ENCODE peak calls at places on chromosomes 3 and 15, in eight cellular contexts. P is stomach, J is GM12891, H is endothelial cell of umbilical vein, R is breast epithelium, N is transverse colon, I is upper lobe of left lung, X is HCT116. G is an unnamed sample.

GRCh38 chr3:129106866-129107565 is 14.6 kb downstream of the RAB43 start:
- DNase-seq in P (peak), J (no peak), H (no peak), R (peak), N (peak), I (no peak), X (no peak), G (no peak)

GRCh38 chr3:13484861-13485590 is 4.9 kb downstream of the HDAC11 start:
- DNase-seq in P (peak), J (no peak), H (no peak), R (peak), N (peak), I (peak), X (peak), G (no peak)

GRCh38 chr15:101723161-101723873 is 956 bp downstream of the TARS3 start:
- DNase-seq in P (no peak), J (peak), H (peak), R (no peak), N (peak), I (no peak), X (no peak), G (no peak)

GRCh38 chr15:84638103-84638502 is 16.0 kb downstream of the WDR73 start:
- DNase-seq in P (no peak), J (no peak), H (no peak), R (no peak), N (no peak), I (no peak), X (no peak), G (no peak)

GRCh38 chr3:15081960-15082664 is 16.8 kb downstream of the RBSN start:
- DNase-seq in P (no peak), J (no peak), H (no peak), R (no peak), N (no peak), I (peak), X (no peak), G (no peak)

GRCh38 chr15:74785716-74786032 is 3.8 kb downstream of the CSK start:
- DNase-seq in P (no peak), J (no peak), H (no peak), R (no peak), N (no peak), I (no peak), X (no peak), G (no peak)

GRCh38 chr15:61499371-61499770 is 270.3 kb upstream of the RORA start:
- DNase-seq in P (no peak), J (no peak), H (no peak), R (no peak), N (no peak), I (no peak), X (no peak), G (no peak)

GRCh38 chr3:45582407-45582806 is 12.1 kb upstream of the LIMD1 start:
- DNase-seq in P (no peak), J (no peak), H (no peak), R (no peak), N (no peak), I (no peak), X (no peak), G (no peak)

GRCh38 chr15:92907880-92908279 is 7.8 kb downstream of the CHD2 start:
- DNase-seq in P (no peak), J (no peak), H (peak), R (no peak), N (no peak), I (no peak), X (no peak), G (no peak)

GRCh38 chr15:99504071-99504822 is 61.5 kb upstream of the MEF2A start:
- DNase-seq in P (no peak), J (no peak), H (no peak), R (no peak), N (no peak), I (no peak), X (no peak), G (no peak)

GRCh38 chr15:98501192-98501591 is 147.1 kb upstream of the IGF1R start:
- DNase-seq in P (no peak), J (no peak), H (no peak), R (no peak), N (no peak), I (no peak), X (no peak), G (no peak)

GRCh38 chr3:194051554-194052175 is 84.3 kb upstream of the HES1 start:
- DNase-seq in P (no peak), J (no peak), H (no peak), R (no peak), N (peak), I (no peak), X (no peak), G (no peak)

GRCh38 chr3:13598926-13599886 is 50.3 kb downstream of the FBLN2 start:
- DNase-seq in P (no peak), J (no peak), H (no peak), R (no peak), N (no peak), I (no peak), X (no peak), G (no peak)

GRCh38 chr3:140023616-140024530 is 88.9 kb downstream of the CLSTN2 start:
- DNase-seq in P (peak), J (no peak), H (no peak), R (no peak), N (peak), I (no peak), X (no peak), G (no peak)

GRCh38 chr3:116517308-116517707 is 72.0 kb upstream of the LSAMP start:
- DNase-seq in P (no peak), J (no peak), H (no peak), R (no peak), N (no peak), I (no peak), X (no peak), G (no peak)

GRCh38 chr3:194637541-194638400 is 4.6 kb upstream of the TMEM44 start:
- DNase-seq in P (no peak), J (no peak), H (no peak), R (no peak), N (no peak), I (no peak), X (no peak), G (no peak)

GRCh38 chr3:160870327-160870726 is 114.3 kb downstream of the PPM1L start:
- DNase-seq in P (no peak), J (no peak), H (no peak), R (no peak), N (no peak), I (no peak), X (no peak), G (no peak)

GRCh38 chr3:56136514-56136913 is 331.8 kb downstream of the ERC2 start:
- DNase-seq in P (no peak), J (no peak), H (no peak), R (no peak), N (no peak), I (no peak), X (no peak), G (no peak)

GRCh38 chr15:76994001-76994400 is 925 bp upstream of the PSTPIP1 start:
- DNase-seq in P (peak), J (no peak), H (no peak), R (peak), N (peak), I (peak), X (no peak), G (no peak)

GRCh38 chr3:15300318-15301078 is 31.9 kb downstream of the SH3BP5 start:
- DNase-seq in P (no peak), J (no peak), H (peak), R (no peak), N (no peak), I (peak), X (peak), G (no peak)

GRCh38 chr15:31340047-31340446 is 13.4 kb downstream of the KLF13 start:
- DNase-seq in P (no peak), J (no peak), H (no peak), R (no peak), N (no peak), I (no peak), X (no peak), G (no peak)

GRCh38 chr3:50415066-50415465 is 55.7 kb upstream of the TMEM115 start:
- DNase-seq in P (no peak), J (no peak), H (no peak), R (no peak), N (no peak), I (no peak), X (no peak), G (no peak)

GRCh38 chr3:174116421-174116820 is 718.9 kb downstream of the NLGN1 start:
- DNase-seq in P (no peak), J (no peak), H (no peak), R (no peak), N (no peak), I (no peak), X (no peak), G (no peak)

GRCh38 chr3:154792828-154793227 is 287.3 kb upstream of the MME start:
- DNase-seq in P (no peak), J (no peak), H (no peak), R (no peak), N (no peak), I (no peak), X (no peak), G (no peak)

GRCh38 chr15:26864664-26865191 is 2.1 kb upstream of the GABRA5 start:
- DNase-seq in P (peak), J (no peak), H (peak), R (no peak), N (no peak), I (no peak), X (no peak), G (no peak)

GRCh38 chr3:12585181-12585580 is 28.3 kb downstream of the MKRN2 start:
- DNase-seq in P (no peak), J (no peak), H (no peak), R (no peak), N (no peak), I (no peak), X (no peak), G (no peak)

GRCh38 chr3:77931272-77932009 is 891.5 kb downstream of the ROBO2 start:
- DNase-seq in P (no peak), J (no peak), H (no peak), R (no peak), N (no peak), I (no peak), X (no peak), G (no peak)

GRCh38 chr3:5194341-5194740 is 6.8 kb downstream of the EDEM1 start:
- DNase-seq in P (no peak), J (no peak), H (no peak), R (no peak), N (no peak), I (no peak), X (no peak), G (no peak)

GRCh38 chr3:5191555-5192304 is 4.2 kb downstream of the EDEM1 start:
- DNase-seq in P (no peak), J (no peak), H (no peak), R (no peak), N (no peak), I (no peak), X (no peak), G (no peak)

GRCh38 chr3:5190147-5190791 is 2.8 kb downstream of the EDEM1 start:
- DNase-seq in P (no peak), J (no peak), H (no peak), R (no peak), N (no peak), I (no peak), X (no peak), G (no peak)

GRCh38 chr3:5194801-5195509 is 7.4 kb downstream of the EDEM1 start:
- DNase-seq in P (no peak), J (no peak), H (peak), R (no peak), N (no peak), I (peak), X (peak), G (no peak)

DNA sequence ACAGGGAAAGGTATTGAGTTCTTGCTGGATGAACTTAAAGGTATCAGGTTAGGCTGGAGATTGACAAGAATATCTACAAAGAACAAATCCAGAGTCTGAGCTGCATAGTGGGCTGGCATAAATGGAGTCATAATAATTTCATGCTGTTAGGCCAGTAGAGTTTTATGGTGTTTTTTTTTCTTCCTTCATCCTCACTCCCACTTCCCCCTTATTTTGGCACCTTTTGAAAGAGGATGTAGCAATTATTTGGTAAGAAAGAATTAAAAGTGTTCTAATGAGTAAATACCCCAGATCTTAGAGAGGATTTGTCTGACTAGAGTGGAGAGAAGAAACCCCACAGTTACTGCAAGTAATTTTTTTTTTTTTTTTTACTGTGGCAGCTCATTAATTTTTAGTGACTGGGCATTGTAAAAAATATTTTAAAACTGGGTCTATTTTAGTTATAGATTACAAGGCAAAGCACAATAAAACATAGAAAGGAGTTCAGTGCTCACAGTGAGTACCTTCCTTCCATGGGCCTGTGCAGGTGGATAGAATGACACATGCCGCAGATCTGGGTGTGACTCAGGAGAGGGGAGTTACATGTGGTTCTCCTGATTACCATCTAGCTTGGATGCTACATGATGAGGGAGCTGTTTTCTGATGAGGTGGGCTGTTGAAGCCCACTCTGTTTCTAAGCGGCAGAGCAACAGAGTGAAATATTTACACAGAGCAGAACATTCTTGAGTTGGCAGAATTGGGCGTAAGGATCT is 5.2 kb downstream of the EDEM1 start:
- DNase-seq in P (no peak), J (no peak), H (no peak), R (no peak), N (no peak), I (no peak), X (no peak), G (no peak)
- TF ChIP-seq POLR2AphosphoS5 in P (no peak), J (no peak), H (no peak), R (no peak), N (no peak), I (no peak), X (no peak), G (no peak)

DNA sequence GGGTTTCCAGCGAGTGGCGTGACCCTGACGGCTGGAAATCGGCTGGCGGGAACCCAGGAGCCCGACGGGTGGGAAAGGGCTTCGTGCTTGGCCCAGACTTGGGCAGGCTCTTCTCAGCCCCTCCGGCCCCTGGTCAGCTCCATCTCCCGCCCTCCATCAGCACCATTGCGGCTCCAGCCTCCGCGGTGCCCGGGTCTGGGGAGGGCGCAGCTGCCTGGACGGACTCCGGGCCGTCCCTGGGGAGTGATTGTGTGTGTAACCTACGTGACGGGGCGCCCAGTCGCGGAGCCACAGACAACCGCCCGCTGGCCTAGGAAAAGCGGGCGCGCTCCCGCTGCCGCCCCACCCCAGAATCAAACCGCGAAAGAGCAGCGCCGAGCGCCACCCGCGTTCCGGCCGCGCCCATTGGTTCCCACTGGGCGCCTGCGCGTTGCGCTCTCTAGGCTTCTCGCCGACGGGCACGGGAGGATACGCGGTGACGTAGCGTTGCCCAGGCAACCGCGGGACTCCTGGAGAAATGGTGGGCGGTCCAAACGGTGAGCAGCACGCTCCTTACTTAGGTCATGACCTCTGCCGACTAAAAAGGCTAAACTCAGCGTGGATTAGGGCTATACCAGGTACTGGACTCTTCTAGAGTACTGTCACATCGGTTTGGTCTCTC is at the start of gene CFAP20DC:
- DNase-seq in P (peak), J (peak), H (peak), R (peak), N (peak), I (peak), X (peak), G (peak)
- TF ChIP-seq POLR2A in P (peak), J (no peak), H (peak), R (no peak), N (peak), I (no peak), X (peak), G (peak)

GRCh38 chr15:40982855-40983254 is 29.6 kb downstream of the CHAC1 start:
- DNase-seq in P (no peak), J (no peak), H (peak), R (no peak), N (no peak), I (no peak), X (no peak), G (no peak)
- TF ChIP-seq POLR2AphosphoS5 in P (no peak), J (no peak), H (peak), R (no peak), N (no peak), I (no peak), X (no peak), G (no peak)

GRCh38 chr15:63480441-63480821 is 24.0 kb upstream of the USP3 start:
- DNase-seq in P (no peak), J (no peak), H (no peak), R (no peak), N (no peak), I (no peak), X (no peak), G (no peak)
- TF ChIP-seq POLR2A in P (no peak), J (no peak), H (no peak), R (no peak), N (no peak), I (no peak), X (no peak), G (no peak)

GRCh38 chr3:120683671-120684301 is 1.7 kb upstream of the HGD start:
- DNase-seq in P (no peak), J (no peak), H (no peak), R (no peak), N (no peak), I (no peak), X (no peak), G (no peak)
- TF ChIP-seq POLR2AphosphoS5 in P (no peak), J (no peak), H (no peak), R (no peak), N (no peak), I (no peak), X (no peak), G (no peak)

GRCh38 chr3:179655236-179655635 is 2.4 kb downstream of the USP13 start:
- DNase-seq in P (no peak), J (no peak), H (no peak), R (no peak), N (no peak), I (no peak), X (no peak), G (no peak)
- TF ChIP-seq POLR2A in P (no peak), J (no peak), H (no peak), R (no peak), N (no peak), I (no peak), X (no peak), G (no peak)

G was measured in GM12892.